ENCODE peak calls at places on chromosomes 1 and 21, in four cellular contexts. V is pancreas, C is hepatocyte, P is upper lobe of right lung. F is an unnamed sample. For H3K27me3, the result is how much of the 10 kb centered on the place peaks cover.

GRCh38 chr1:201359031-201359872 is 18.2 kb downstream of the TNNT2 start:
- DNase-seq in V (no peak), C (no peak), P (peak), F (no peak)

GRCh38 chr1:168585191-168585590 is 8.8 kb downstream of the XCL1 start:
- DNase-seq in V (no peak), C (no peak), P (no peak), F (peak)

GRCh38 chr1:178494569-178494971 is 2.2 kb downstream of the CLEC20A start:
- DNase-seq in V (no peak), C (no peak), P (no peak), F (no peak)

GRCh38 chr1:208312706-208313105 is 68.5 kb upstream of the PLXNA2 start:
- DNase-seq in V (no peak), C (no peak), P (no peak), F (no peak)

GRCh38 chr1:35202048-35202719 is 9.2 kb upstream of the SFPQ start:
- DNase-seq in V (peak), C (peak), P (no peak), F (peak)

GRCh38 chr1:66981679-66982078 is 56.9 kb downstream of the MIER1 start:
- DNase-seq in V (no peak), C (no peak), P (no peak), F (no peak)

GRCh38 chr1:211551628-211552465 is 27.1 kb downstream of the SLC30A1 start:
- DNase-seq in V (no peak), C (peak), P (no peak), F (peak)

GRCh38 chr1:55375617-55376258 is 160.6 kb upstream of the USP24 start:
- DNase-seq in V (peak), C (peak), P (no peak), F (peak)

GRCh38 chr1:245622332-245623014 is 467.7 kb downstream of the KIF26B start:
- DNase-seq in V (no peak), C (no peak), P (no peak), F (no peak)

GRCh38 chr21:43767980-43768867 is 7.9 kb downstream of the CSTB start:
- DNase-seq in V (no peak), C (peak), P (peak), F (peak)

GRCh38 chr1:10973956-10974881 is 38.2 kb upstream of the TARDBP start:
- DNase-seq in V (no peak), C (no peak), P (no peak), F (no peak)

GRCh38 chr1:220335668-220336067 is 63.4 kb upstream of the RAB3GAP2 start:
- DNase-seq in V (peak), C (no peak), P (peak), F (peak)

GRCh38 chr1:20210736-20211405 is 24.6 kb upstream of the PLA2G2C start:
- DNase-seq in V (no peak), C (no peak), P (no peak), F (peak)
- H3K27me3 ChIP-seq in V (under half), C (under half), P (under half), F (under half)

GRCh38 chr1:88673446-88673845 is 10.6 kb upstream of the PKN2 start:
- DNase-seq in V (no peak), C (no peak), P (no peak), F (no peak)

GRCh38 chr1:88670462-88670861 is 13.6 kb upstream of the PKN2 start:
- DNase-seq in V (no peak), C (no peak), P (no peak), F (no peak)
- TF ChIP-seq CTCF in V (no peak), C (no peak), P (no peak), F (no peak)

GRCh38 chr1:65793359-65793732 is 651 bp downstream of the PDE4B start:
- DNase-seq in V (no peak), C (no peak), P (no peak), F (no peak)
- H3K4me3 ChIP-seq in V (peak), C (peak), P (peak), F (no peak)

DNA sequence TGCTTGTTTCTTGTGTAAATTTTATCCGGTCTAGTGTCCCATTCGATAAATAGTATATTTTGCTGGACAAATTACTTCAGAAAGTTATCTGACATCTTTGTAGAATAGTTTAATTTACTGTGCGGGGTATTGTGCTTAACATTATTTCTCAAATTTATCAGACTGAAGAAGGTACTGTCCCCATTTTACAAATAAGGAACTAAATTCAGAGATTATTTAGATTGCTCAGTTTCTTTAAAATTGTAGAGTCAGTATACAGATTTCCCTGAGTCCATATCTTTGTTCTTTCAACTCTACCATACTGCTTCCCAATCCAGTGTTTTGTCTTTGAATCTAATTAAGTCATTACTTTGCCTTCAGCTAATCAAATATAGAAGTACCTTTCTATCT is 6.4 kb downstream of the ATP5PB start:
- DNase-seq in V (no peak), C (no peak), P (no peak), F (no peak)
- H3K27me3 ChIP-seq in V (under half), C (under half), P (under half), F (under half)

DNA sequence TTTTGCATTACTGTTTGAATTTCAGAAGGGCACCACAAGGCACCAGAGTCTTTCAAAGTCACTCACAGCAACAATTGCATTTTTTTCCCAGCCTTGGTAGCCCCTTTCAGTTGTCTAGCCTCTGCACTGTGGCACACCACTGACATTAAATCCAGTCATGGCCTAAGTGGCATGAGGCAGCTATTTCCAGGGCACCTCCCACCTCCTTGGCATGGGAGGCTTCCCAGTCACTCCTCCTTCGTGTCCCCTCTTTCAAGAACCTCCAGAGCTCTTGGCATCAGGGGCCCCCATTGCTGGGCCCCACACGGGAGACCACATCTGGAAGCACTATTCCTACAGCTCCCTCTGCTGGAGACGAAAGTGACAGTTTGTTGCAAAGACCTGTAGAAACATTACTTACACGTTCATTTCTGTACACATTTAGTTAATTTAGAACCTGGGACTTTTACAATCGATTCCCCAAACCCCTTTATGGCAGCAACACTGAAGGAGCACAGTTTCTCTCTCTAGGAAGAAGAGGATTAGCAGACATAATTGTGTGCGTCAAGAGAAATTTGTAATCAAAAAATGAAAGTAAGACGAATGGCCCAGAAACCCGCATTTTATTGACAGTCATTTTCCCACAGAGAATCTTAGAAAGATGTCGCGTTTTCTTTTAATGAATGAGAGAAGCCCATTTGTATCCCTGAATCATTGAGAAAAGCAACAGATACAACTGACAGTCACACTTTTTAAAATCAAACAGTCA is 5.7 kb upstream of the CHD5 start:
- DNase-seq in V (no peak), C (peak), P (no peak), F (peak)
- TF ChIP-seq CTCF in V (no peak), C (peak), P (peak), F (peak)

GRCh38 chr1:117732956-117733355 is 127.1 kb downstream of the TENT5C start:
- DNase-seq in V (no peak), C (no peak), P (no peak), F (no peak)

GRCh38 chr1:117734403-117734802 is 128.6 kb downstream of the TENT5C start:
- DNase-seq in V (no peak), C (no peak), P (no peak), F (no peak)

GRCh38 chr1:117739516-117739915 is 133.7 kb downstream of the TENT5C start:
- DNase-seq in V (no peak), C (no peak), P (no peak), F (no peak)

GRCh38 chr1:117732065-117732789 is 126.4 kb downstream of the TENT5C start:
- DNase-seq in V (no peak), C (no peak), P (no peak), F (no peak)

DNA sequence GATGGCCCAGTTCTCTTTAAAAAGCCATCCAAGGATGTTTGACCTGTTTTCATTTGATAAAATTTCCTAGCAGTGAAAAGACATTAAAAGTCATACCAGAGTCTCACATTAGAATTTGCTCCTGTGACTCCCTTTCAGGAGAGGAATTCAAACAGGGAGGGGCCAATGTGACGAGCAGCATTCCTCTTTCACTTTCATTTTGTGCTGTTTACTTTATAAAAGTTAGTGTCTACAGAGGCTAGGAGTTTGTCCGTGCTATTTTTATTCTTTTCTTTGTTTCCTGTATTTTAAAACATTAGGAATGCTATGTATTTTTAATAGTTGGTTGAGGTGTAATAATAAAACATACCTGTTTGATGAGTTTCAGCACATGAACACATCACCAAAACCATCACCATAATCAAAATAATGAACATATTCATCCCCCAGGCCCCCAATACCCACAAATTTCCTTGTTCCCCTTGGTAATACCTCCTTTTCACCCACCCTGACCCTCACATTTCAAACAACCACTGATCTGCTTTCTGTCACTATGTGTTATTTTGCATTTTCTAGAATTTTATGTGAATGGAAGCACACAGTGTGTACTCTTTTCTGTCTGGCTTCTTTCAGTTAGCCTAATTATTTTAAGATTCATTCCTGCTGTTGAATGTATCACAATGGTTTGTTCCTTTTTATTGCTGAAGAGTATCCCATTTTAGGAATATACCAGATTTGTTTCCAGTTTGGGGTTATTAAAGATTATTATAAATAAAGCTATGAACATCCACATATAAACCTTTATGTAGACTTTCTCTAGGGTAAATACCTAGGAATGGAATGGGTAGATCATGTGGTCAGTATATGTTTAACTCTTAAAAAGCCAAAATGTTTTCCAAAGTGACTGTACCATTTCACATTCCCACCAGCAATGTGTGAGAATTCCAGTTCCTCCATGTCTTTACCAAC is 129.5 kb downstream of the TENT5C start:
- DNase-seq in V (no peak), C (peak), P (no peak), F (peak)
- H3K4me3 ChIP-seq in V (peak), C (no peak), P (peak), F (peak)

F was measured in bronchial epithelial cell.